ENCODE peak calls at places on chromosomes 2 and 18, in eight cellular contexts. X, K, V, W, R, Q, E and A are unnamed samples.

GRCh38 chr2:136034629-136035028 is 49.2 kb upstream of the DARS1 start:
- DNase-seq in X (no peak), E (no peak), K (no peak), V (no peak), Q (no peak), W (no peak), R (no peak), A (no peak)

GRCh38 chr2:196917802-196918201 is 8.7 kb downstream of the PGAP1 start:
- DNase-seq in E (no peak), V (no peak), K (no peak), W (no peak), R (no peak), X (no peak), Q (no peak), A (no peak)

GRCh38 chr2:29108225-29108624 is 7.0 kb upstream of the CLIP4 start:
- DNase-seq in Q (no peak), V (no peak), K (no peak), W (no peak), E (peak), X (peak), R (no peak), A (no peak)

GRCh38 chr2:115443550-115444185 is 1001.2 kb downstream of the DPP10 start:
- DNase-seq in W (peak), R (no peak), E (no peak), Q (no peak), X (no peak), V (no peak), K (no peak), A (no peak)

GRCh38 chr18:79756826-79757225 is 40.9 kb upstream of the KCNG2 start:
- DNase-seq in E (no peak), Q (peak), W (no peak), V (no peak), X (no peak), R (no peak), K (no peak), A (no peak)

GRCh38 chr18:22816266-22817176 is 116.6 kb upstream of the RBBP8 start:
- DNase-seq in Q (no peak), R (no peak), E (no peak), K (no peak), X (no peak), V (peak), W (no peak), A (no peak)

GRCh38 chr2:172098287-172098649 is 4.4 kb downstream of the DLX2 start:
- DNase-seq in W (peak), R (no peak), X (no peak), K (no peak), V (no peak), E (no peak), Q (no peak), A (no peak)

GRCh38 chr2:233329489-233330135 is 22.0 kb downstream of the SAG start:
- DNase-seq in V (no peak), K (no peak), W (peak), E (peak), R (no peak), X (no peak), Q (no peak), A (no peak)

GRCh38 chr2:176744156-176744555 is 468.4 kb upstream of the HNRNPA3 start:
- DNase-seq in Q (no peak), K (no peak), X (no peak), V (no peak), R (no peak), E (no peak), W (no peak), A (no peak)

GRCh38 chr2:157404363-157404762 is 39.5 kb downstream of the CYTIP start:
- DNase-seq in X (no peak), Q (no peak), E (no peak), V (no peak), R (peak), K (no peak), W (no peak), A (peak)

GRCh38 chr2:36507408-36507812 is 90.6 kb downstream of the FEZ2 start:
- DNase-seq in K (no peak), Q (no peak), E (peak), X (peak), R (peak), W (peak), V (no peak), A (no peak)

GRCh38 chr18:10477121-10477862 is 22.9 kb downstream of the APCDD1 start:
- DNase-seq in X (no peak), W (peak), E (no peak), K (no peak), V (no peak), R (no peak), Q (no peak), A (no peak)

GRCh38 chr18:10476430-10476829 is 22.0 kb downstream of the APCDD1 start:
- DNase-seq in R (no peak), Q (no peak), W (no peak), X (no peak), E (no peak), V (no peak), K (no peak), A (no peak)

GRCh38 chr18:10474309-10474708 is 19.9 kb downstream of the APCDD1 start:
- DNase-seq in Q (no peak), W (no peak), V (no peak), X (no peak), E (no peak), K (no peak), R (no peak), A (no peak)

GRCh38 chr18:10475633-10476388 is 21.4 kb downstream of the APCDD1 start:
- DNase-seq in R (no peak), E (no peak), K (no peak), V (no peak), X (no peak), W (no peak), Q (no peak), A (no peak)

DNA sequence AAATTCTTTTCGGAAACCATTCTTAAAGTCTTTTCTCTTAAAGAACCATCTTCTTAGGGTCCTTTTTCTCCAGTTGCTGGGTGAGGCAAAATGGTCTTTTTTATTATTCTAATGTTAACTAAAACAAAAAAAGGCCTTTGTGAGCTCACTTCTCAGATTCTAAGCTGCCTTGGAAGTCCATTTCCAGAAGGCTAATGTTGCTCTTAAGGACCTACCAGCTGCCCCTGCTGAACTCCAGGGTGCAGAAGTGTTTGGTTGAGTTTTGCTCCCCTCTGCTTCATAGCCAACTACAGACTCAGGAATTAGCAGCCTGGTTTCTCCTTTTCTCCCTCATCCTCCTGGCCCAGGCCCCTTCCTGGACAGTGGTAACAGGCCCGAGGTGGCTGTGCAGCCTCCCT is 23.4 kb downstream of the APCDD1 start:
- DNase-seq in W (no peak), V (no peak), Q (no peak), E (no peak), R (no peak), K (no peak), X (no peak), A (no peak)
- H3K27ac ChIP-seq in W (no peak), V (no peak), Q (no peak), E (no peak), R (no peak), K (no peak), X (no peak), A (no peak)

GRCh38 chr18:57980573-57981348 is 63.3 kb upstream of the NEDD4L start:
- DNase-seq in E (no peak), X (no peak), R (peak), V (no peak), W (no peak), Q (no peak), K (no peak), A (no peak)
- H3K27ac ChIP-seq in E (no peak), X (no peak), R (peak), V (no peak), W (no peak), Q (no peak), K (no peak), A (no peak)

DNA sequence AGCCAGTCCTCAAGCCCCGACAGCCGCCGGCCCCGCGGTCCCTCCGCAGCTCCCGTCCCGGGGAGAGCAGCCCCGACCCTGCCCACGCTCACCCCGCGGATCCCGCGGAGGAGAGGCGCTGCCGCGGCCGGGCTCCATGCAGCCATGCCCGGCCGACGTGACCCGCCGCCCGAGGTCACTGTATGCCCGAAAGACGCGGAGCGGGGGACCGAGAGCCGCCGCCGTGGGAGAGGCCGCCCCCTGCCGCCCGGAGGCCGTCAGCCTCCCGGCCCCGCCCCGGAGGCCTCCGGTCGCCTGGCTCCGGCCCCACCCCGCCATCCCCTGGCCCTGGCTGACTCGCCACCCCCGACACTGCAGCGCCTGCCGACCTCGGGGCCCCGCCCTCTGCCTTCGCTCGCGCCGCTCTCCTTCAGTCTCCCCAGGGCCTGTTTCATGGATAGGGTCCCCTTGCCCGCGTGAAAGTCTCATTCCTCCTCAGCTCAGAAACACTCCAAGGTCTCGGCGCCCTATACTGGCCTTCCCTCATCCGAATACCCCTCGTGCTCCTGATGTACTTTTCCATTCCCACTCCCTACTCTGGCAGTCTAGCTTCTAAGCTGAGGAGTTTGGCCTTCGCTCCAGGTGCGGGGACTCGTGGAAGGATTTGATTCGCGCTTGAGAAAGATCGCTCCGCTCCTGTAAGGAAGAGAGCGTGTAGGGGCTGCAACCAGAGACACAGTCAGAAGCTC is at the start of gene BOLA3:
- DNase-seq in K (peak), R (peak), W (peak), E (peak), Q (peak), V (peak), X (peak), A (peak)
- H3K27ac ChIP-seq in K (peak), R (peak), W (no peak), E (peak), Q (peak), V (no peak), X (peak), A (peak)

GRCh38 chr2:149662556-149662955 is 75.0 kb upstream of the MMADHC start:
- DNase-seq in Q (no peak), R (no peak), E (no peak), X (no peak), W (no peak), K (no peak), V (no peak), A (no peak)
- H3K27ac ChIP-seq in Q (no peak), R (no peak), E (no peak), X (no peak), W (no peak), K (no peak), V (no peak), A (no peak)

GRCh38 chr18:63422862-63423304 is 607 bp upstream of the VPS4B start:
- DNase-seq in X (no peak), W (no peak), E (no peak), K (no peak), V (peak), R (peak), Q (no peak), A (no peak)

GRCh38 chr18:63422087-63422861 is at the start of gene VPS4B:
- DNase-seq in E (peak), K (peak), R (peak), X (peak), Q (peak), V (peak), W (peak), A (peak)

DNA sequence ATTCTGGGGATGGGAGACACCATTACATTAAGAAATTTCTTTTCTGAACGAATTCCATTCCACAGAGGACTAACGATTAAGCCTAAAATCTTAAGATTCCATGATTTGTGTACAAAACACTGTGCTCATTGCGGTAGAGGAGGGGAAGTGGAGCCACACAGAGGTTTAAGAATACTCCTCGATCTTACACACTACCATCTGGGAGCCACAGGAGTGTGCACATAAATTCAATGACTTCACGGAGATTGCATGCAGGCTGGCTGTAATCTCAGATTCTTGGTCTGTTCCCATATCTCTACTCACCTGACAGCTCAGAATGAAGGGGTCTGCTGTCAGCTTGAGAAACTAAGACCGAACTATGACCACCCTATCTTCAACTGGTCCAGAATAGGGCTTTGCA is 762 bp downstream of the VPS4B start:
- DNase-seq in W (no peak), K (no peak), X (no peak), V (no peak), R (no peak), E (no peak), Q (no peak), A (no peak)
- H3K27ac ChIP-seq in W (no peak), K (peak), X (peak), V (no peak), R (peak), E (peak), Q (peak), A (peak)

DNA sequence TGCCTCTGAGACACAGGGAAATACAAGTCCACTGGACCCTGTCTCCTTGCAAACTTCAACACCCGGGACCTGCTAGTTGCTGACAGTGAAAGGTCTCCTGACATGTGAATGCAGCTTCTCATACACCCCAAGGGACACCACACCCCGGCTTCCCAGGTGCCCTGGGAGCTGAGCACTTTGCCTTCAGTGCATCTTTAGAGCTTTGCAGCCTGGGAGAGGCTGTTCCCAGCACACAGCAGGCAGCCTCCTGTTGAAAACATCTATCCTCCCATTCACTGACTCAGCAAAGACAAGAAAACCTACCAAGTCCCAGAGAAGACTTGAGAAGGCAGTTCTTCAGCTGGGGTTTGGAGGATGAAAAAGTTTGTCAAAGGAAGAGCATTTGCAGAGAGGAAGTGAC is 143.4 kb downstream of the COL6A3 start:
- DNase-seq in V (no peak), R (no peak), K (no peak), Q (no peak), W (no peak), E (no peak), X (no peak), A (no peak)
- H3K27ac ChIP-seq in V (no peak), R (no peak), K (no peak), Q (no peak), W (no peak), E (no peak), X (no peak), A (no peak)

GRCh38 chr18:9925369-9925768 is 11.6 kb downstream of the VAPA start:
- DNase-seq in X (no peak), Q (no peak), W (no peak), R (no peak), E (no peak), K (no peak), V (no peak), A (no peak)
- H3K27ac ChIP-seq in X (no peak), Q (peak), W (no peak), R (no peak), E (no peak), K (peak), V (no peak), A (no peak)

DNA sequence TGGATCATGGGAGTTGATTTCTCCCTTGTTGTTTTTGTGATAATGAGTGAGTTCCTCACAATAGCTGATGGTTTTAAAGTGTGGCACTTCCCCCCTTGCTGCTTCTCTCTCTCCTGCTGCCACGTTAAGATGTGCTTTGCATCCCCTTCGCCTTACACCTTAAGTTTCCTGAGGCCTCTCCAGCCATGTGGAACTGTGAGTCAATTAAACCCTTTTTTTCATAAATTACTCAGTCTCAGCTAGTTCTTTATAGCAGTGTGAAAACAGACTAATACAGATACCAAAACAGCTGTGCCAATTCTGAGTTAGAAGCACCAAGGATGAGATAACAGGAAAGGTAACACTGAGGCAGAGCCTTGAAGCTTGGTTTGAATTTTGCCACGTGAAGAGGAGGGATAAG is 44.7 kb downstream of the ITSN2 start:
- DNase-seq in Q (no peak), R (no peak), W (peak), K (no peak), V (no peak), E (no peak), X (no peak), A (no peak)
- H3K27ac ChIP-seq in Q (no peak), R (no peak), W (no peak), K (no peak), V (no peak), E (no peak), X (no peak), A (no peak)

DNA sequence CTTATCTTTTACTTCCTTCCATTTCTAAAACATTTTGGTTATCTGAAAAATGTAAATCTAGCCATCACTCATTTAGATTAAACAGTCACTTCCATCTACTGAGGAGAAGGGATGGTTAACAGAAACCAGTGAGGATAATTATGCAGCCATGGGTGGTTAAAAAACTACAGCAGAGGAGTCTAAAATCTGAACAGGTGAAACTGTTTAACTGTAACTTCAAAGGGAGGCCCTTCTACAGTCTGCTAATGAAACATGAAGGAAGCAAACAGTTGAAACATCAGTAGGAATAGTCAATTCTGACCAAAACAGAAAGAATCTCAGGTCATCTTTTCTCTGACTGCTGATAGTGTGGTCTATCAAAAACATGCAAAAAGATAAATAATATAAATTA is 71.0 kb downstream of the DTNB start:
- DNase-seq in Q (no peak), X (no peak), W (no peak), K (no peak), E (no peak), V (no peak), R (peak), A (no peak)
- H3K27ac ChIP-seq in Q (no peak), X (no peak), W (no peak), K (no peak), E (no peak), V (no peak), R (peak), A (no peak)